ENCODE peak calls at places on chromosomes 5 and 9, in eight cellular contexts. O is tibial nerve, I is endodermal cell, J is Peyer's patch, D is IMR-90, S is ovary, A is mucosa of descending colon, W is right cardiac atrium. B is an unnamed sample. For H3K4me1, the result is how much of the 10 kb centered on the place peaks cover.

GRCh38 chr5:137737349-137738256 is 1.7 kb upstream of the KLHL3 start:
- DNase-seq in O (no peak), I (peak), J (peak), D (peak), S (no peak), A (peak), W (peak), B (peak)

GRCh38 chr5:143401846-143402463 is 1.5 kb downstream of the NR3C1 start:
- DNase-seq in O (no peak), I (peak), J (no peak), D (peak), S (no peak), A (no peak), W (no peak), B (no peak)

GRCh38 chr9:88748566-88749238 is 213.7 kb downstream of the NXNL2 start:
- DNase-seq in O (peak), I (no peak), J (peak), D (peak), S (no peak), A (no peak), W (peak), B (no peak)

GRCh38 chr5:147321569-147321968 is 86.7 kb downstream of the STK32A start:
- DNase-seq in O (no peak), I (no peak), J (no peak), D (no peak), S (no peak), A (no peak), W (no peak), B (no peak)

GRCh38 chr9:77944556-77945261 is 86.9 kb downstream of the GNAQ start:
- DNase-seq in O (no peak), I (peak), J (peak), D (no peak), S (no peak), A (peak), W (peak), B (no peak)

GRCh38 chr5:39266442-39266841 is 47.1 kb upstream of the FYB1 start:
- DNase-seq in O (no peak), I (no peak), J (no peak), D (peak), S (no peak), A (no peak), W (no peak), B (no peak)

GRCh38 chr5:154995679-154996078 is 17.9 kb upstream of the KIF4B start:
- DNase-seq in O (no peak), I (peak), J (no peak), D (no peak), S (no peak), A (no peak), W (no peak), B (no peak)

GRCh38 chr5:114467729-114468128 is 105.9 kb downstream of the KCNN2 start:
- DNase-seq in O (no peak), I (no peak), J (no peak), D (peak), S (no peak), A (no peak), W (no peak), B (no peak)

GRCh38 chr9:6805532-6805931 is 47.8 kb downstream of the KDM4C start:
- DNase-seq in O (no peak), I (no peak), J (no peak), D (peak), S (no peak), A (no peak), W (peak), B (no peak)

GRCh38 chr5:159052282-159053011 is 47.3 kb downstream of the EBF1 start:
- DNase-seq in O (no peak), I (peak), J (peak), D (no peak), S (no peak), A (no peak), W (no peak), B (no peak)
- H3K4me1 ChIP-seq in O (half or more), I (under half), J (under half), D (under half), S (under half), A (under half), W (under half), B (under half)

GRCh38 chr9:17905356-17906203 is 326.7 kb downstream of the SH3GL2 start:
- DNase-seq in O (no peak), I (no peak), J (no peak), D (no peak), S (no peak), A (peak), W (peak), B (no peak)

GRCh38 chr9:17906841-17907779 is 328.2 kb downstream of the SH3GL2 start:
- DNase-seq in O (no peak), I (peak), J (no peak), D (no peak), S (peak), A (peak), W (peak), B (peak)

GRCh38 chr9:17900604-17901003 is 321.7 kb downstream of the SH3GL2 start:
- DNase-seq in O (no peak), I (no peak), J (no peak), D (peak), S (no peak), A (peak), W (no peak), B (peak)

GRCh38 chr9:17907780-17908513 is 329.1 kb downstream of the SH3GL2 start:
- DNase-seq in O (no peak), I (no peak), J (no peak), D (no peak), S (no peak), A (peak), W (peak), B (peak)

DNA sequence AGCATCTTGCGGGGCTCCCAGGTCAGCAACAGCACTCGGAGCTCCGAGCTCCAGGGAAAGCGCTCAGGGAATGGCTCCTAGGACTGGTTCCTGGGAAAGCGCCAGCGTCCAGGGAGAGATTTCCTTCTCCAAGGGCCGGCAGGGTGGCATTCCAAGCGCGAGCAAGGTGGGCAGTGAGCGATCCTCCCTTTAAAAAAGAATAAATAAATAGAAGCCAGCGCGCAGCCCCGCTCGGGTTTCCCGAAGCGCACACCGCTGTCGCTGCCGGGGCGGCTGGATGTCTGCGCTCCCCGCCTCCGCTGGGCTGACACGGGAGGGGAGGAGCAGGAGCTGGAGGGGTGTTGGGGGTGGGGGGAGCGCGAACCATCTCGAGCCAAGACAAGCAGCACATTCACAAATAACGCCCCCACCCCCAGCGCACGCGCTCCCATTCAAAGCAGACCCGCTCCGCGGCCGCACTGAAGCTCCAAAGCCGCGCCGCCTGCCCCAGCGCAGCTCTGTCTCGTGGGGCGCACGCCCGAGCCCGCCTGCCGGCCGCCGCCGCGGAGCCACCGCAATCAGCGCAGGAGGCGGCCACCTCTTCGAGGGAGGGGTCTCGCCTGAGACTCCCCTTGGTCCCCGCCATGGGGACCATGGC is 327.5 kb downstream of the SH3GL2 start:
- DNase-seq in O (no peak), I (peak), J (no peak), D (no peak), S (peak), A (peak), W (peak), B (peak)
- H3K4me3 ChIP-seq in O (peak), I (peak), J (peak), D (no peak), S (peak), A (peak), W (peak), B (peak)

DNA sequence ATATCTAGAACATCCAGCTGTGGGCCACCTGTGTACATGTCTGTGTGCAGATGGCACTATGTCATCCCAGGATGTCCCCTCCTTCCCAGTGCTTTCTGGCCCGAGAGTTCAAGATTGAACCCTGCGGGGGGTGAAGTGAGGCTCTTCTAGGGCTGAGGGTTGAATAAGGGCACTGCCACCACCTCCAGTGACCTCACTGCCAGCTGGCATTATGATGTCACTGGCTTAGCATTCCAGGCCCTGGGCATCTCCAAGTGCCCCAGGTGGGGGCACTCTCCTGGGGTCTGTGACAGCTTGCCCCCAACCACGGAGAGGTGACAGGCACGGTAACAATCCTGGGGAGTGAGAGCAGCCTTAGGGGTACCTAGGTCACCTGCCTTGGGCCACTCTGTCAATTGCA is 27.1 kb downstream of the CXXC5 start:
- DNase-seq in O (no peak), I (no peak), J (no peak), D (no peak), S (no peak), A (no peak), W (no peak), B (no peak)
- H3K4me1 ChIP-seq in O (half or more), I (under half), J (under half), D (under half), S (under half), A (under half), W (under half), B (under half)

DNA sequence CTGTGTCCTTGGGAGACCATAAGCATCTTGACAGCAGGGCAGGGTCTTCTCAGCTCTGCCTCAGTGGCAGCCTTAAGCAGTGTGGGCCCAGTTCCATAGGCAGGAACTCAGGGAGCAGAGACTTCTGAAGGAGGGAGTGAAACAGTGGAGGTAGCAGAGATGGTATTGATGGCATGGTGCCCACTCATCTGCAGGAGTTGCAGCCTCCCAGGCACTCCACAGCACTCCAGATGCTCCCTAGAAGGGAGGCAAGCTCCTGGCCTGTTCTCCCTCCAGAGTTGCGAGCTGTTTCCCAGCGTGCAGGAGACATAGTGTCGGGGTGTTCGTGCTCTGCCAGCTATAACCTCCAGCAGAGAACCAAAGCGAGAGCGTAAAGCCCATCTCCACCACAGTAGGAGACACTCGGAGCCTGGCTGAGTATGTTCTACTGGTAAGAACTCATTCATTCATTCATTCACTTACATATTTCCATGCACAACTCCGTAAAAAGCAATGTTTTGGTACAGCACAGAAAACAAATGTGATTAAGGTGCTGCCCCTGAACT is 31.4 kb upstream of the UNC5A start:
- DNase-seq in O (no peak), I (peak), J (peak), D (no peak), S (no peak), A (no peak), W (no peak), B (no peak)
- H3K4me3 ChIP-seq in O (no peak), I (no peak), J (no peak), D (no peak), S (no peak), A (no peak), W (no peak), B (no peak)

DNA sequence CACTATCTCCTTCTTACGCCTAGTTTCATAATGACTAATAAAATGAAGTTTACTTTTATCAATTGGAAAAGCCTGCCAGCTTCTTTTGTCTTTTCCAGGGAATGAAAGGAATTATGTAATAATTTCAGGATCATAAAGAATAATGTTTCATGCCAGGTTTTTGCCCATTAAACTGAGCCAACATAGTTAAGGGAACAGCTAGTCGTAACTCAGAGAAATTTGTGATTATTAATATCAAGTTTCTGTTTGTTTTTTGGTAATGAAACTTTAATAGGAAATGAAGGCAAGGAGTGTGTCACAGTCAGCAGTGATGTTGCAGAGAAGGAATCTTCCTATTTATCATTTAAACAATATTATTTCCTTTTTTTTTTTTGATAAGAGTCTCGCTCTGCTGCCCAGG is 10.7 kb downstream of the NFIL3 start:
- DNase-seq in O (no peak), I (no peak), J (no peak), D (no peak), S (no peak), A (no peak), W (no peak), B (no peak)
- H3K4me1 ChIP-seq in O (under half), I (under half), J (under half), D (under half), S (under half), A (under half), W (under half), B (under half)

DNA sequence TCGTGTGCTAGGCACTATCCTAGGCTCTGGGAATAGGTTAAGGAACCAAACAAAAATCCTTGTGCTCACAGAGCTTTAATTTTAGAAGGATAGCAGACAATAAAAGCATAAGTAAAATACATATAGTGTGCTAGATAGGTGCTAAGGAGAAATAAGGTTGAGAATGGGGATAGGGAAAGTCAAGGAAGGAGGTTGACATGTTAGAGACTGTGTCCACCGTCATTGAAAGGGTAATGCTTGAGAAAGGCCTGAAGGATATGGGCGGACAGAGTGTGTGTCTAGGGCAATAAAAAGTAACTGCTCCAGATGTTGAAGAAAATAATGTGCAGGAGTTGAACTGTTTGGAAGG is 482 bp upstream of the TDRD7 start:
- DNase-seq in O (no peak), I (no peak), J (no peak), D (no peak), S (no peak), A (no peak), W (no peak), B (no peak)
- H3K4me3 ChIP-seq in O (peak), I (peak), J (peak), D (peak), S (peak), A (no peak), W (peak), B (peak)

DNA sequence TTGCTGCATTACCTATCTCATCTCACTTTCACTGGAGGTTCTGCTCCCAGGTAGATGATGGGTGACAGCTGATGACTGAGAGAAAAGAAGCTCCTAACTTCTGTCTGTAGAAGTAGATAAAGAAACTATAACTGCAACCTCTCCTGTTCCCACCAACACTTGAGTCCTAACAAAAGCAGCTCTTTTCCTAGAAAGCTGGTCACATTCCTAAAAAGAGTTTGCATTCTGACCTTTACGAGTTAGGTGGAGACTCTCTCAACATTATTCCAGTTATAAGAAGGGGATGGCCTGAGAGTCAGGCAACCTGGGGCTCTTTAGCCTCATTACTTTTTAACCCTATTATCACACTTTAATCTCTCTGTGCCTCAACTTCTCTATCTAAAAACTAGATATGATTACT is 8.9 kb upstream of the PCAT7 start:
- DNase-seq in O (no peak), I (no peak), J (no peak), D (no peak), S (no peak), A (no peak), W (no peak), B (no peak)
- H3K4me1 ChIP-seq in O (under half), I (under half), J (under half), D (under half), S (under half), A (under half), W (under half), B (under half)